ENCODE peak calls at places on chromosomes 4 and X, in five cellular contexts. Q is HepG2, B is HEK293T, U is GM12878, P is H1. G is an unnamed sample.

GRCh38 chrX:70476934-70477733 is 32.5 kb downstream of the DLG3 start:
- DNase-seq in Q (no peak), B (no peak), U (no peak), P (peak), G (peak)

GRCh38 chr4:151990201-151990600 is 229.4 kb upstream of the GATB start:
- DNase-seq in Q (no peak), B (no peak), U (no peak), P (no peak), G (no peak)

GRCh38 chr4:112823631-112824030 is 186.7 kb downstream of the LARP7 start:
- DNase-seq in Q (no peak), B (no peak), U (no peak), P (no peak), G (no peak)

GRCh38 chrX:70508296-70508911 is 63.8 kb downstream of the DLG3 start:
- DNase-seq in Q (peak), B (no peak), U (no peak), P (no peak), G (peak)

GRCh38 chrX:3582421-3582820 is 131.0 kb downstream of the PRKX start:
- DNase-seq in Q (no peak), B (no peak), U (no peak), P (no peak), G (no peak)

GRCh38 chr4:33262809-33263208 is 2542.6 kb downstream of the PCDH7 start:
- DNase-seq in Q (no peak), B (peak), U (no peak), P (no peak), G (no peak)

GRCh38 chrX:57771689-57772088 is 91.6 kb upstream of the NLRP2B start:
- DNase-seq in Q (no peak), B (no peak), U (no peak), P (no peak), G (no peak)

GRCh38 chr4:54254116-54254914 is 25.2 kb downstream of the PDGFRA start:
- DNase-seq in Q (no peak), B (no peak), U (no peak), P (no peak), G (no peak)

GRCh38 chr4:134126161-134126560 is 75.4 kb downstream of the PABPC4L start:
- DNase-seq in Q (no peak), B (no peak), U (no peak), P (no peak), G (no peak)

GRCh38 chr4:31068257-31069075 is 348.3 kb downstream of the PCDH7 start:
- DNase-seq in Q (no peak), B (no peak), U (no peak), P (no peak), G (no peak)

GRCh38 chrX:66017659-66018170 is 22.2 kb downstream of the VSIG4 start:
- DNase-seq in Q (no peak), B (no peak), U (no peak), P (no peak), G (no peak)

GRCh38 chr4:5638316-5638715 is 70.0 kb downstream of the EVC2 start:
- DNase-seq in Q (no peak), B (no peak), U (no peak), P (no peak), G (no peak)

GRCh38 chr4:185263419-185263818 is 54.0 kb downstream of the SNX25 start:
- DNase-seq in Q (no peak), B (no peak), U (no peak), P (no peak), G (no peak)

GRCh38 chr4:23364167-23364566 is 525.7 kb downstream of the PPARGC1A start:
- DNase-seq in Q (no peak), B (no peak), U (no peak), P (no peak), G (no peak)

GRCh38 chrX:15114865-15115566 is 154.9 kb downstream of the ASB9 start:
- DNase-seq in Q (no peak), B (no peak), U (no peak), P (peak), G (peak)

GRCh38 chr4:150385606-150386005 is 196.3 kb upstream of the MAB21L2 start:
- DNase-seq in Q (no peak), B (peak), U (no peak), P (no peak), G (no peak)

GRCh38 chr4:111027526-111027925 is 404.6 kb upstream of the PITX2 start:
- DNase-seq in Q (no peak), B (no peak), U (no peak), P (no peak), G (no peak)

GRCh38 chrX:47080215-47080914 is 2.1 kb downstream of the RGN start:
- DNase-seq in Q (peak), B (no peak), U (no peak), P (no peak), G (no peak)

GRCh38 chr4:94912606-94913005 is 154.9 kb downstream of the BMPR1B start:
- DNase-seq in Q (no peak), B (no peak), U (no peak), P (no peak), G (no peak)

GRCh38 chrX:111244238-111244750 is 26.0 kb downstream of the CAPN6 start:
- DNase-seq in Q (peak), B (peak), U (no peak), P (no peak), G (no peak)

GRCh38 chr4:5827108-5828004 is 65.5 kb downstream of the CRMP1 start:
- DNase-seq in Q (no peak), B (no peak), U (no peak), P (no peak), G (no peak)

GRCh38 chr4:86511590-86511989 is 82.5 kb upstream of the PTPN13 start:
- DNase-seq in Q (no peak), B (no peak), U (no peak), P (no peak), G (no peak)

GRCh38 chr4:945274-946102 is 13.2 kb downstream of the TMEM175 start:
- DNase-seq in Q (peak), B (no peak), U (no peak), P (no peak), G (no peak)

GRCh38 chr4:106062452-106062875 is 167.2 kb downstream of the NPNT start:
- DNase-seq in Q (peak), B (peak), U (no peak), P (no peak), G (no peak)

GRCh38 chr4:36285784-36286480 is 4.5 kb downstream of the DTHD1 start:
- DNase-seq in Q (no peak), B (no peak), U (peak), P (no peak), G (no peak)

GRCh38 chr4:128565565-128566186 is 243.8 kb upstream of the JADE1 start:
- DNase-seq in Q (peak), B (peak), U (no peak), P (peak), G (peak)

GRCh38 chr4:15754323-15754722 is 23.8 kb upstream of the CD38 start:
- DNase-seq in Q (no peak), B (no peak), U (no peak), P (no peak), G (no peak)
- TF ChIP-seq SUZ12 in Q (no peak), B (no peak), U (no peak), P (no peak), G (no peak)

GRCh38 chr4:172514801-172515200 is 653.8 kb upstream of the GALNT7 start:
- DNase-seq in Q (no peak), B (no peak), U (no peak), P (no peak), G (no peak)

GRCh38 chr4:172515266-172515879 is 653.2 kb upstream of the GALNT7 start:
- DNase-seq in Q (no peak), B (no peak), U (no peak), P (peak), G (peak)

GRCh38 chr4:172514011-172514410 is 654.6 kb upstream of the GALNT7 start:
- DNase-seq in Q (no peak), B (no peak), U (no peak), P (no peak), G (no peak)
- TF ChIP-seq SUZ12 in Q (no peak), B (no peak), U (no peak), P (no peak), G (no peak)

DNA sequence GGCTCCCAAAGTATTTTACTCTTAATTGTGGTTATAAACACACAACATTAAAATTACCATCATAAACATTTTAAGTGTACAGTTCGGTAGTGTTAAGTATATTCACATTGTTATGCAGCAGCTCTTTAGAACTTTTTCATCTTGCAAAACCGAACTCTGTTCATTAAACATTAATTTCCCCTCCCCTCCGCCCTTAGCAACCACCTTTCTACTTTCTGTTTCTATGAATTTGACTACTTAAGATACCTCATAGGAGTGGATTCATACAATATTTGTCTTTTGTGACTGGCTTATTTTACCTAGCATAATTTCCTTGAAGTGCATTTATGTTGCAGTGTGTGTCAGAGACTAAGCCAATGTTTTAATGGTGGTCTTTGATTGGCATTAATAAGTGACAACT is 32.6 kb downstream of the IL13RA1 start:
- DNase-seq in Q (no peak), B (no peak), U (no peak), P (no peak), G (no peak)
- TF ChIP-seq SUZ12 in Q (no peak), B (no peak), U (no peak), P (no peak), G (no peak)

GRCh38 chrX:131821945-131822622 is 201.0 kb upstream of the STK26 start:
- DNase-seq in Q (no peak), B (peak), U (peak), P (no peak), G (no peak)

GRCh38 chrX:131812847-131813825 is 210.0 kb upstream of the STK26 start:
- DNase-seq in Q (no peak), B (peak), U (peak), P (no peak), G (no peak)

GRCh38 chrX:131818297-131818936 is 204.7 kb upstream of the STK26 start:
- DNase-seq in Q (no peak), B (no peak), U (no peak), P (no peak), G (no peak)

DNA sequence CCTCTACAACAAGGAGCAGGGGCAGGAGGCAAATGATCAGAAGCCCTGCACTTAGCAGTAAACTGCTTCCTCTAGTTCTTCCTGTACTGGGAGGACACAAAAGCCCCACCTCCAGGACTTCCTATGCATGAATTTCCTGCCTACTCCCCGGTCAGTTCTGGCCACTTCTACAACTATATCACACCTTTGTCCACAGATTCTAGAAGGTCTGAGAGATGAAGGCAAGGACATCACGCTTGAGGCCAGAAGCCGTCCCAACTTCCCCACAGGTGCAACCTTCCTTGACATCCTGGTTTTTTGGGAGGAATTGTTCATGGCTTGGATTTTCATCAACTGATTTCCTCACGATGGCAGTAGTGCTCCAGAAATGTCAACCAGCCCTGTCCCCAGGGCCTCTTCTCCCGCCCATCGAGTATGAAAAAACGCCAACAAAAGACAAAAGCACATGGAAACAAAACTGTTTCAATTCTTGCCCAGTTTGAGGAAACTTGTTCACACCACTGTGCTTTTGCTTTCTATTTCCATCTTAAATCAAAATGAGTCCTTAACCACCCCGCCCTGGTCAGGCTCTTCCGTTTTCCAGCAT is 206.5 kb upstream of the STK26 start:
- DNase-seq in Q (no peak), B (peak), U (peak), P (no peak), G (no peak)
- TF ChIP-seq SUZ12 in Q (no peak), B (no peak), U (no peak), P (no peak), G (no peak)

GRCh38 chr4:143352052-143352451 is 15.4 kb downstream of the GAB1 start:
- DNase-seq in Q (no peak), B (no peak), U (no peak), P (no peak), G (no peak)
- TF ChIP-seq SUZ12 in Q (no peak), B (no peak), U (no peak), P (no peak), G (no peak)

G was measured in NT2/D1.